ENCODE peak calls at places on chromosome 15, in nine cellular contexts. B is cardiac fibroblast, A is brain microvascular endothelial cell, M is tibial artery, K is A549, W is transverse colon, X is cardiac muscle cell, E is stomach, U is GM12864. I is an unnamed sample.

GRCh38 chr15:41980654-41981323 is 8.4 kb upstream of the EHD4 start:
- DNase-seq in B (peak), A (no peak), M (peak), K (no peak), W (peak), X (no peak), E (peak), U (no peak), I (peak)

GRCh38 chr15:96341465-96342142 is 11.1 kb downstream of the NR2F2 start:
- DNase-seq in B (peak), A (peak), M (peak), K (no peak), W (no peak), X (no peak), E (no peak), U (no peak), I (peak)

GRCh38 chr15:70234256-70234965 is 136.7 kb upstream of the TLE3 start:
- DNase-seq in B (peak), A (peak), M (no peak), K (no peak), W (no peak), X (no peak), E (no peak), U (no peak), I (peak)

GRCh38 chr15:84715442-84716035 is 400 bp downstream of the SEC11A start:
- DNase-seq in B (peak), A (peak), M (peak), K (peak), W (peak), X (peak), E (peak), U (no peak), I (peak)

GRCh38 chr15:63879211-63879610 is 45.5 kb upstream of the HERC1 start:
- DNase-seq in B (no peak), A (no peak), M (no peak), K (no peak), W (no peak), X (no peak), E (no peak), U (no peak), I (no peak)

GRCh38 chr15:34993413-34993812 is 5.3 kb upstream of the ZNF770 start:
- DNase-seq in B (no peak), A (no peak), M (no peak), K (no peak), W (no peak), X (no peak), E (no peak), U (no peak), I (no peak)

GRCh38 chr15:66682865-66683264 is 19.2 kb upstream of the SMAD6 start:
- DNase-seq in B (peak), A (peak), M (no peak), K (no peak), W (no peak), X (no peak), E (no peak), U (no peak), I (no peak)

GRCh38 chr15:99711685-99712084 is 21.6 kb downstream of the LYSMD4 start:
- DNase-seq in B (no peak), A (no peak), M (no peak), K (no peak), W (no peak), X (no peak), E (no peak), U (no peak), I (no peak)

GRCh38 chr15:70596354-70597055 is 166.9 kb downstream of the UACA start:
- DNase-seq in B (peak), A (peak), M (no peak), K (peak), W (no peak), X (no peak), E (no peak), U (peak), I (peak)

GRCh38 chr15:84878504-84878903 is 6.0 kb upstream of the SLC28A1 start:
- DNase-seq in B (peak), A (peak), M (peak), K (peak), W (peak), X (peak), E (peak), U (no peak), I (peak)

GRCh38 chr15:44545934-44546802 is 9.2 kb downstream of the EIF3J start:
- DNase-seq in B (no peak), A (peak), M (no peak), K (no peak), W (no peak), X (no peak), E (no peak), U (peak), I (peak)

GRCh38 chr15:47384316-47384715 is 333.0 kb upstream of the SEMA6D start:
- DNase-seq in B (peak), A (peak), M (peak), K (peak), W (no peak), X (peak), E (no peak), U (no peak), I (peak)

GRCh38 chr15:31279221-31280036 is 47.2 kb upstream of the KLF13 start:
- DNase-seq in B (no peak), A (no peak), M (peak), K (no peak), W (peak), X (no peak), E (peak), U (no peak), I (no peak)

GRCh38 chr15:92097473-92098178 is 244.1 kb downstream of the SLCO3A1 start:
- DNase-seq in B (peak), A (peak), M (no peak), K (peak), W (peak), X (peak), E (peak), U (no peak), I (peak)

GRCh38 chr15:40289140-40289775 is 6.4 kb upstream of the ANKRD63 start:
- DNase-seq in B (no peak), A (no peak), M (no peak), K (peak), W (peak), X (no peak), E (peak), U (no peak), I (no peak)

GRCh38 chr15:70466895-70467529 is 296.3 kb downstream of the UACA start:
- DNase-seq in B (peak), A (peak), M (peak), K (peak), W (peak), X (peak), E (peak), U (no peak), I (peak)

GRCh38 chr15:73727330-73728018 is 25.7 kb downstream of the INSYN1 start:
- DNase-seq in B (peak), A (peak), M (no peak), K (peak), W (no peak), X (peak), E (no peak), U (no peak), I (peak)

GRCh38 chr15:91045065-91045464 is 22.7 kb upstream of the VPS33B start:
- DNase-seq in B (no peak), A (no peak), M (no peak), K (no peak), W (no peak), X (no peak), E (no peak), U (no peak), I (no peak)

GRCh38 chr15:71448688-71449114 is 333.4 kb downstream of the THSD4 start:
- DNase-seq in B (peak), A (peak), M (peak), K (peak), W (peak), X (peak), E (peak), U (peak), I (peak)

GRCh38 chr15:74983725-74984231 is 11.6 kb upstream of the SCAMP5 start:
- DNase-seq in B (no peak), A (no peak), M (no peak), K (peak), W (no peak), X (no peak), E (no peak), U (no peak), I (no peak)

GRCh38 chr15:38072507-38073277 is 138.3 kb downstream of the TMCO5A start:
- DNase-seq in B (peak), A (peak), M (peak), K (peak), W (peak), X (peak), E (peak), U (peak), I (peak)
- H3K4me3 ChIP-seq in B (peak), A (peak), M (peak), K (peak), W (peak), X (peak), E (peak), U (peak), I (peak)

DNA sequence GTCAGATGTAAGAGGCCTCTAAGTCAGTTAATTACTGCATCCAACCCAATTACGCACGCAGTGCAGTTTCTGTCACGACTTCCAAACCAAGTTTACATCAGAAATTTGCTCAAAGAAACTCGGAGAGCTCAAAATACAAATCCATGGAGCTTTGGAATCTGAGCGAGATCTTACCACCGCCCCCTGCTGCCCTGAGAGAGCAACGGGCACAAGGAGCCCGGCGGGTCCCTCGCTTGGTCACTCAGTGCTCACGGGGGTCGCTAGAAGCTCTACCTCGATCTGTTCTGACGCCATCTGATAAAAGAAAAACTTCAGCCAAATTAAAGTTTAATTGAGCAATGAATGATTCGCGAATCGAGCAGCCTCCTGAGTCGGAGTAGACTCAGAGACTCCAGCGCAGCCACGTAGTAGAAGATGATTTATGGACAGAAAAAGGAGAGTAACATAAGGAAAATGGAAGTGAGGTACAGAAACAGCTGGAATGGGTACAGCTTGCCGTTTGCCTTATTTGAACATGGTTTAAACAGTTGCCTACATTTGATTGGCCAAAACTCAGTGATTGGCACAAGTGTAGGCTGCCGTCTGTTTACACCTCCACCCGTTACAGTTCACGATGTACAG is 232.7 kb upstream of the ATP10A start:
- DNase-seq in B (no peak), A (no peak), M (no peak), K (no peak), W (no peak), X (no peak), E (no peak), U (no peak), I (no peak)
- TF ChIP-seq CTCF in B (peak), A (no peak), M (peak), K (peak), W (no peak), X (no peak), E (no peak), U (peak), I (peak)

GRCh38 chr15:67826717-67827560 is 1.6 kb downstream of the SKOR1 start:
- DNase-seq in B (no peak), A (no peak), M (no peak), K (no peak), W (no peak), X (no peak), E (no peak), U (no peak), I (no peak)

GRCh38 chr15:67823371-67824156 is 1.7 kb upstream of the SKOR1 start:
- DNase-seq in B (no peak), A (no peak), M (no peak), K (no peak), W (no peak), X (no peak), E (no peak), U (no peak), I (no peak)

GRCh38 chr15:67824157-67824899 is 981 bp upstream of the SKOR1 start:
- DNase-seq in B (no peak), A (no peak), M (no peak), K (no peak), W (no peak), X (no peak), E (no peak), U (no peak), I (no peak)

GRCh38 chr15:67825880-67826716 is 789 bp downstream of the SKOR1 start:
- DNase-seq in B (no peak), A (no peak), M (no peak), K (peak), W (no peak), X (no peak), E (no peak), U (no peak), I (no peak)

DNA sequence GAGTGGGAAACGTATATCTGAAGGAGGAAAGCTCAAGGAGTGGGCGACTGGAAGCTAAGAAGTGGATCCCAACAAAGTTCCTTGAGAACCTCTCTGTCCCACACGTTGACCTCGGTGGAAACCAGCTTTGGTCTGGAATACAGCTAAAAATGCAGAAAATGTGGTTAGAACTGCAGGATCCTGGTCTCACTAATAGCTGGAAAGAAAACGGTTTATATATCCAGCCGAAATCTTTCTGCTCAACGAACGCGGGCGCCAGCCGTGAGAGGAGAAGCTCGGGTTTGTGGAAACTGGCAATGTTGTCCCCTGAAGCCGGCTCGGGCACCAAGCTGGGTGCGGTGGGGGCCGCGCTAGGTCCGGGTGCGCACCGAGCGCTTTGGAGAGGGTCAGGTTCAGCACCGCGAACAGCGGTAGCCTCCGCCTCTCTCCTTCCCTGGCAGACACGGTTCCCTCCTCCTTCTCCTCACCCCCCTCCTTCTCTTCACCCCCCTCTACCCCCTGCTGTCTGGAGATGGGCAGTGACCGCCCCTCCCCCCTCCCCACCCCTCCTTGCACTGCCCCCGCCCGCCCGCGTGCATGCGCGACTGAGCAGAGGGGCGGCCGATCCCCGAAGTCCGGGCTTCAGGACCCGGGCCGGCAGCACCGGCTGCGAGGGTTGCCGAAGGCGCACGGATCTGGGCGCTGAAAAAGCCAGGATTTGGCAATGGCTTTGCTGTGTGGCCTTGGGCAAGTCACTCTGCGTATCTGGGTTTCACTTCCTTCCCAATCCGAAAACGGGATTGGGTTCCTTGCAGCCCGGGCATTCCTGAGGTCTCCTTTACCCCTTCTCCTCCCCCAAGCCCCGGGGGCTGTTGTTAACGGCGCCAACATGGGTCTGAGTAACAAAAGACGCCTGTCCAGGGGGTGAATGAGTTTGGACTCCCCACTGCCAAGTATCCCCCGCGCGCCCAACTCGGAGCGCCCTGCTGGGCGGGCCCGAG is at the start of gene SKOR1:
- DNase-seq in B (peak), A (peak), M (no peak), K (peak), W (no peak), X (peak), E (no peak), U (no peak), I (peak)
- H3K4me3 ChIP-seq in B (peak), A (no peak), M (peak), K (peak), W (no peak), X (no peak), E (no peak), U (no peak), I (no peak)

GRCh38 chr15:58549780-58550064 is 117.9 kb downstream of the LIPC start:
- DNase-seq in B (no peak), A (no peak), M (no peak), K (no peak), W (no peak), X (no peak), E (peak), U (no peak), I (no peak)
- TF ChIP-seq CTCF in B (no peak), A (no peak), M (no peak), K (no peak), W (no peak), X (no peak), E (no peak), U (no peak), I (no peak)

GRCh38 chr15:100902436-100903190 is 16.5 kb upstream of the LRRK1 start:
- DNase-seq in B (peak), A (peak), M (peak), K (no peak), W (peak), X (no peak), E (peak), U (no peak), I (peak)
- H3K4me3 ChIP-seq in B (peak), A (peak), M (peak), K (no peak), W (peak), X (no peak), E (peak), U (no peak), I (peak)

I was measured in fibroblast of pulmonary artery.